ENCODE peak calls at places on chromosomes 11 and 22, in four cellular contexts. X is RWPE1, D is transverse colon, W is lung. G is an unnamed sample.

GRCh38 chr11:16154715-16155396 is 201.5 kb downstream of the SOX6 start:
- DNase-seq in X (peak; percentile 68), D (no peak), W (peak; percentile 51), G (no peak)

GRCh38 chr11:33802414-33802950 is 28.2 kb upstream of the FBXO3 start:
- DNase-seq in X (no peak), D (peak; percentile 49), W (no peak), G (no peak)

GRCh38 chr11:31817054-31817620 is 6.0 kb upstream of the PAX6 start:
- DNase-seq in X (no peak), D (no peak), W (no peak), G (no peak)

GRCh38 chr11:119509969-119510401 is 87.0 kb upstream of the THY1 start:
- DNase-seq in X (peak; percentile 21), D (peak; percentile 10), W (no peak), G (no peak)

GRCh38 chr11:44751066-44751465 is 24.3 kb downstream of the TSPAN18 start:
- DNase-seq in X (no peak), D (no peak), W (no peak), G (no peak)

GRCh38 chr11:112113539-112114457 is 27.1 kb downstream of the SDHD start:
- DNase-seq in X (peak; percentile 48), D (no peak), W (no peak), G (no peak)

GRCh38 chr22:37930270-37930951 is 23.0 kb downstream of the C22orf23 start:
- DNase-seq in X (peak; percentile 13), D (no peak), W (no peak), G (no peak)

GRCh38 chr11:81986556-81987161 is 747.0 kb downstream of the FAM181B start:
- DNase-seq in X (no peak), D (no peak), W (no peak), G (no peak)

GRCh38 chr11:8615633-8616032 is 21.6 kb upstream of the STK33 start:
- DNase-seq in X (no peak), D (no peak), W (no peak), G (no peak)

GRCh38 chr11:13595166-13595565 is 73.3 kb upstream of the FAR1 start:
- DNase-seq in X (no peak), D (no peak), W (no peak), G (no peak)

GRCh38 chr22:43151251-43152000 is at the start of gene TSPO:
- DNase-seq in X (peak; percentile 46), D (peak; percentile 84), W (peak; percentile 74), G (peak; percentile 95)

GRCh38 chr11:61985863-61986262 is 18.4 kb upstream of the FTH1 start:
- DNase-seq in X (no peak), D (no peak), W (peak; percentile 59), G (no peak)

GRCh38 chr11:75270896-75271415 is 30.4 kb downstream of the TPBGL start:
- DNase-seq in X (peak; percentile 42), D (peak; percentile 6), W (no peak), G (no peak)

GRCh38 chr11:64319421-64319761 is 1.5 kb downstream of the PRDX5 start:
- DNase-seq in X (no peak), D (peak; percentile 28), W (no peak), G (no peak)
- H3K27ac ChIP-seq in X (peak overlapping the region; percentile 100), D (peak overlapping the region; percentile 95), W (peak overlapping the region; percentile 92), G (peak overlapping the region; percentile 94)

DNA sequence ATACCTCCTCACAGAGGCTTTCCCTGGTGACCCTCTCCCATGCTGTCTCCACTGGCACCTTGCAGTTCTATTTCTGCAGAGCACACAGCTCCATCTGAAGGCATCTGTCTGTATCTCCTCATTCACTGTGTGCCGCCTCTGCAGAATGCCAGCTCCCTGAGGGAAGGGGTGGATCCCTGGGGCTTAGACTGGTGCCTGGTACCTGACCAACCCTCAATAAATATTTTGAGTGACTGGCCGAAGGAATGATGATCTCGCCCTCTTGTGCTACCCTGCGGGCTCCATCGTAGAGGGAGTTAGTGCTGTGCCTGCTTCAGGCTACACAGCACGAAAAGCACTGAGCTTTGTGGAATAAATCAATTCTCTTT is 1.6 kb downstream of the CBX7 start:
- DNase-seq in X (no peak), D (no peak), W (no peak), G (no peak)
- H3K27ac ChIP-seq in X (peak overlapping the region; percentile 73), D (peak overlapping the region; percentile 97), W (peak overlapping the region; percentile 54), G (peak overlapping the region; percentile 99)

GRCh38 chr11:126133902-126134301 is 71.2 kb upstream of the CDON start:
- DNase-seq in X (no peak), D (no peak), W (no peak), G (no peak)
- H3K27ac ChIP-seq in X (no peak overlapping the region), D (no peak overlapping the region), W (no peak overlapping the region), G (no peak overlapping the region)

DNA sequence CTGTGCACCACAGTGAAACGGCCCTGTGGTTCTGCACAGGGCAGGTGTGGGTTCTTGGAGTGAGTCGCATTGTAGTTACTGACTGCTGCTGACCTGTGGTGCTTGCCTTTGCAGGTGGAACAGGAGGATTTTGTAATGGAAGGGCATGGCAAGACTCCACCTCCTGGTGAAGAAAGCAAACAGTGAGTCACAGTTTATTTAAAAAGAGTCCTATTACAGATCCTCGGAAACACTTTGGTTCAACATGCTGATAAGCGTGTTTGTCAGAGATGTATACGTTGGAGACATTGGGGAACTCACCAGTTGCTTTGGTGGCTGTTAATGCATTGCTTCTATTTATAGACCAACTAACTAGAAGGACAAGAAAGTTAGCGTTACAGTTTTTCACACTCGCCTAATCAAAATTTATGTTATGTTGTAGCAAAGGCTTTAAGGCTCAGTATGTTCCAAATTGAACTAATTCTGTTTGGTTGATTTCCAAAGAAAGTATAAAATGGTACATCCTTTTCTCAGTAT is 21.7 kb upstream of the TNRC6B start:
- DNase-seq in X (peak; percentile 60), D (peak; percentile 57), W (peak; percentile 55), G (peak; percentile 74)
- H3K27ac ChIP-seq in X (peak overlapping the region; percentile 41), D (peak overlapping the region; percentile 75), W (peak overlapping the region; percentile 70), G (peak overlapping the region; percentile 7)

GRCh38 chr22:50508897-50509296 is 873 bp downstream of the NCAPH2 start:
- DNase-seq in X (no peak), D (no peak), W (no peak), G (no peak)
- H3K27ac ChIP-seq in X (no peak overlapping the region), D (peak overlapping the region; percentile 92), W (peak overlapping the region; percentile 100), G (peak overlapping the region; percentile 92)

G was measured in esophagus muscularis mucosa.